ENCODE peak calls at places on chromosomes 7 and 10, in six cellular contexts. E is foreskin fibroblast; L is WERI-Rb-1; D is CD8-positive, alpha-beta T cell; O is GM13977; U is kidney. G is an unnamed sample.

GRCh38 chr10:95395947-95396449 is 105.2 kb upstream of the PDLIM1 start:
- DNase-seq in E (no peak), U (peak; percentile 92), L (no peak), O (no peak), D (no peak), G (no peak)

GRCh38 chr10:121450247-121450646 is 148.0 kb downstream of the FGFR2 start:
- DNase-seq in U (no peak), D (no peak), O (no peak), L (no peak), E (no peak), G (no peak)

GRCh38 chr7:36155811-36156361 is 2.8 kb downstream of the EEPD1 start:
- DNase-seq in E (no peak), O (no peak), U (peak; percentile 74), L (no peak), D (no peak), G (peak; percentile 66)

GRCh38 chr10:3869036-3869435 is 84.0 kb upstream of the KLF6 start:
- DNase-seq in U (no peak), D (no peak), E (peak; percentile 55), L (no peak), O (no peak), G (peak; percentile 45)

GRCh38 chr10:23191764-23192395 is at the start of gene PTF1A:
- DNase-seq in O (no peak), D (no peak), U (no peak), E (no peak), L (no peak), G (no peak)

GRCh38 chr10:93773120-93773519 is 15.4 kb downstream of the LGI1 start:
- DNase-seq in D (no peak), L (no peak), E (no peak), U (no peak), O (no peak), G (no peak)

GRCh38 chr7:3206101-3206500 is 95.0 kb upstream of the SDK1 start:
- DNase-seq in E (no peak), L (no peak), D (no peak), O (no peak), U (no peak), G (no peak)

GRCh38 chr10:102718220-102718619 is 3.8 kb downstream of the SFXN2 start:
- DNase-seq in U (no peak), E (peak; percentile 75), O (no peak), D (no peak), L (peak; percentile 43), G (peak; percentile 93)

GRCh38 chr10:44339218-44339617 is 45.7 kb downstream of the CXCL12 start:
- DNase-seq in L (no peak), D (no peak), O (no peak), E (peak; percentile 4), U (no peak), G (peak; percentile 50)

GRCh38 chr10:48794074-48794473 is 109.4 kb downstream of the WDFY4 start:
- DNase-seq in L (no peak), O (no peak), U (no peak), D (no peak), E (no peak), G (no peak)

GRCh38 chr7:21717323-21717722 is 174.5 kb downstream of the DNAH11 start:
- DNase-seq in E (no peak), O (no peak), L (no peak), U (no peak), D (no peak), G (no peak)

GRCh38 chr7:19752045-19752444 is 21.4 kb downstream of the TMEM196 start:
- DNase-seq in D (no peak), U (no peak), O (no peak), E (no peak), L (no peak), G (no peak)

GRCh38 chr10:127853868-127854768 is 38.6 kb downstream of the CLRN3 start:
- DNase-seq in O (peak; percentile 80), E (peak; percentile 59), D (peak; percentile 23), L (peak; percentile 69), U (peak; percentile 84), G (peak; percentile 83)

GRCh38 chr10:89118091-89118490 is 89.0 kb downstream of the CH25H start:
- DNase-seq in L (no peak), O (no peak), D (no peak), E (peak; percentile 80), U (no peak), G (peak; percentile 57)

GRCh38 chr7:103640031-103640779 is 194.2 kb upstream of the SLC26A5 start:
- DNase-seq in D (no peak), L (no peak), E (peak; percentile 57), O (no peak), U (no peak), G (peak; percentile 71)

GRCh38 chr10:88499569-88500470 is 83.3 kb downstream of the RNLS start:
- DNase-seq in D (no peak), U (peak; percentile 22), E (peak; percentile 73), O (no peak), L (no peak), G (peak; percentile 74)

GRCh38 chr7:144584741-144585140 is 181.2 kb upstream of the NOBOX start:
- DNase-seq in O (no peak), D (no peak), E (no peak), U (no peak), L (no peak), G (no peak)

GRCh38 chr10:77687621-77688020 is 50.0 kb upstream of the KCNMA1 start:
- DNase-seq in O (no peak), U (no peak), D (no peak), L (no peak), E (no peak), G (no peak)

GRCh38 chr7:64651632-64652165 is 14.2 kb upstream of the ZNF107 start:
- DNase-seq in O (no peak), U (no peak), E (no peak), D (no peak), L (no peak), G (no peak)

GRCh38 chr10:88385601-88386203 is 197.4 kb downstream of the RNLS start:
- DNase-seq in D (peak; percentile 36), E (no peak), L (no peak), U (peak; percentile 93), O (peak; percentile 52), G (no peak)

GRCh38 chr7:130904792-130905191 is 170.8 kb upstream of the KLF14 start:
- DNase-seq in D (no peak), O (no peak), L (no peak), E (peak; percentile 48), U (no peak), G (no peak)

GRCh38 chr10:79014796-79015195 is 54.0 kb upstream of the ZMIZ1 start:
- DNase-seq in E (no peak), L (no peak), U (peak; percentile 56), O (no peak), D (no peak), G (no peak)

GRCh38 chr10:100969175-100970075 is at the start of gene SEMA4G:
- DNase-seq in D (peak; percentile 25), E (peak; percentile 73), O (peak; percentile 80), L (peak; percentile 75), U (peak; percentile 84), G (peak; percentile 28)

GRCh38 chr10:124287071-124287685 is 131.5 kb downstream of the OAT start:
- DNase-seq in O (no peak), L (no peak), U (no peak), E (no peak), D (no peak), G (no peak)

GRCh38 chr10:78354101-78354500 is 320.4 kb downstream of the RPS24 start:
- DNase-seq in O (no peak), L (no peak), D (no peak), U (no peak), E (no peak), G (no peak)

GRCh38 chr7:75946207-75946855 is 31.4 kb downstream of the POR start:
- DNase-seq in D (no peak), U (peak; percentile 51), E (no peak), L (no peak), O (no peak), G (no peak)

GRCh38 chr7:93620057-93620456 is 45.5 kb upstream of the CALCR start:
- DNase-seq in D (no peak), E (no peak), U (no peak), L (no peak), O (no peak), G (no peak)

GRCh38 chr7:155237297-155237696 is 60.4 kb upstream of the INSIG1 start:
- DNase-seq in L (no peak), U (no peak), O (no peak), D (no peak), E (no peak), G (no peak)

GRCh38 chr10:127997937-127998336 is 91.0 kb downstream of the PTPRE start:
- DNase-seq in E (no peak), O (no peak), U (no peak), D (no peak), L (no peak), G (peak; percentile 54)

GRCh38 chr10:59372543-59372942 is 10.2 kb upstream of the FAM13C start:
- DNase-seq in O (no peak), U (no peak), L (no peak), E (no peak), D (no peak), G (peak; percentile 46)

GRCh38 chr10:83908506-83908905 is 230.8 kb upstream of the GHITM start:
- DNase-seq in E (no peak), O (no peak), D (no peak), L (peak; percentile 22), U (no peak), G (no peak)

GRCh38 chr10:130921461-130921860 is 390.1 kb downstream of the TCERG1L start:
- DNase-seq in O (no peak), E (no peak), U (no peak), D (no peak), L (no peak), G (no peak)

GRCh38 chr7:37433166-37433565 is 15.5 kb downstream of the ELMO1 start:
- DNase-seq in L (peak; percentile 33), D (no peak), U (no peak), E (no peak), O (no peak), G (no peak)
- TF ChIP-seq CTCF in L (peak; percentile 50), D (no peak), U (no peak), E (no peak), O (peak; percentile 13), G (no peak)

GRCh38 chr7:43640679-43641078 is 57.8 kb downstream of the STK17A start:
- DNase-seq in O (no peak), E (no peak), U (no peak), L (no peak), D (no peak), G (no peak)
- TF ChIP-seq CTCF in O (no peak), E (no peak), U (no peak), L (no peak), D (no peak), G (no peak)

GRCh38 chr7:147547252-147547897 is 1043.2 kb upstream of the C7orf33 start:
- DNase-seq in U (no peak), L (peak; percentile 72), O (peak; percentile 10), D (no peak), E (no peak), G (peak; percentile 46)
- TF ChIP-seq CTCF in U (peak; percentile 36), L (peak; percentile 87), O (peak; percentile 69), D (no peak), E (peak; percentile 27), G (peak; percentile 69)

DNA sequence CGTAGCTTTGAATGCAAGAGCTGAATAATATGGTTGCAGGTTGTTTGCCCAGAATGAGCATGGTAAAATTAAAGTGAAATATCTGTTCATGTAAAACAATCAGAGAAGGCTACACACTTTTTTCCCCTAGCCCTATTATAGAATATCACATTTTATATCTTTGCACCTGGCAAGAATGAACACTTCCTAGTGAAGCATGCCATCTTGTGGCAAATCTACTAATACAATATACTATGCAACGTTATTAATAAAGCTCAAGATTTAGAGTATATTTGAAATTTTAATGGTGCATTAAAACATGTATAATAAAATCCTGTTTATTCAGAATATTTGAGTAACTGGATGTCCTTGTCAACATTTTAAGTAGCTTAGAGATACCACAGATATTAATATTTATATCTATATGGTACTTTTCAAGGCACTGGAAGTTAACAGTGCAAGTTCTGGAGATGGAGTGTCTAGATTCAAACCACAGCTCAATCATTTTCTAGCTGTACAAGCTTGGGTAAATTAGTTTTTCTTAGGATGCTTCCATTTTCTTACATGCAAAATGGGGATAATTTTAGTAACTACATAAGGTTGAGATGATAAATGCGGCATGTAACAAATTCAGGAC is 643.1 kb upstream of the SEMA3D start:
- DNase-seq in L (no peak), E (peak; percentile 56), D (no peak), U (no peak), O (no peak), G (peak; percentile 60)
- TF ChIP-seq CTCF in L (no peak), E (peak; percentile 21), D (no peak), U (no peak), O (no peak), G (peak; percentile 50)